ENCODE peak calls at places on chromosomes 11 and 22, in five cellular contexts. O, F, I, L and W are unnamed samples.

GRCh38 chr22:38718414-38718813 is 12.7 kb downstream of the GTPBP1 start:
- DNase-seq in O (peak), F (peak), I (peak), L (peak), W (no peak)

GRCh38 chr11:34926101-34926830 is 9.8 kb downstream of the PDHX start:
- DNase-seq in O (no peak), F (no peak), I (peak), L (peak), W (no peak)

GRCh38 chr11:47508595-47509555 is 44.1 kb downstream of the CELF1 start:
- DNase-seq in O (no peak), F (no peak), I (no peak), L (no peak), W (no peak)

GRCh38 chr22:40449676-40450035 is 79.3 kb downstream of the SGSM3 start:
- DNase-seq in O (no peak), F (peak), I (peak), L (no peak), W (no peak)

GRCh38 chr11:37141707-37142106 is 543.7 kb upstream of the RAG2 start:
- DNase-seq in O (no peak), F (no peak), I (peak), L (no peak), W (no peak)

GRCh38 chr22:39534591-39535301 is 2.2 kb upstream of the RPS19BP1 start:
- DNase-seq in O (peak), F (peak), I (peak), L (peak), W (peak)

GRCh38 chr22:25404923-25405853 is 159.3 kb upstream of the GRK3 start:
- DNase-seq in O (no peak), F (peak), I (peak), L (peak), W (peak)

GRCh38 chr11:20881328-20882079 is 212.1 kb downstream of the NELL1 start:
- DNase-seq in O (no peak), F (no peak), I (no peak), L (no peak), W (no peak)

GRCh38 chr22:46293591-46294260 is 2.9 kb upstream of the GTSE1 start:
- DNase-seq in O (no peak), F (peak), I (no peak), L (no peak), W (peak)

GRCh38 chr11:94958118-94958517 is 15.2 kb downstream of the CWC15 start:
- DNase-seq in O (no peak), F (no peak), I (peak), L (peak), W (no peak)

GRCh38 chr22:27213766-27214581 is 556.6 kb downstream of the MIAT start:
- DNase-seq in O (no peak), F (peak), I (no peak), L (no peak), W (peak)

GRCh38 chr11:72067266-72067665 is 13.1 kb downstream of the NUMA1 start:
- DNase-seq in O (no peak), F (no peak), I (no peak), L (peak), W (no peak)

GRCh38 chr11:134515081-134515960 is 103.3 kb upstream of the B3GAT1 start:
- DNase-seq in O (peak), F (no peak), I (no peak), L (no peak), W (no peak)

GRCh38 chr22:37126383-37126782 is 16.9 kb upstream of the TMPRSS6 start:
- DNase-seq in O (no peak), F (no peak), I (no peak), L (peak), W (no peak)

GRCh38 chr11:111602865-111603632 is 800 bp downstream of the SIK2 start:
- DNase-seq in O (peak), F (peak), I (peak), L (peak), W (no peak)

GRCh38 chr11:33773399-33774355 is 643 bp downstream of the FBXO3 start:
- DNase-seq in O (no peak), F (no peak), I (peak), L (peak), W (no peak)

GRCh38 chr11:119594639-119595249 is 134.3 kb downstream of the NECTIN1 start:
- DNase-seq in O (no peak), F (peak), I (peak), L (peak), W (no peak)

GRCh38 chr11:66985508-66986177 is 10.5 kb downstream of the C11orf86 start:
- DNase-seq in O (no peak), F (no peak), I (no peak), L (no peak), W (peak)

GRCh38 chr11:2142762-2143202 is 3.6 kb upstream of the IGF2 start:
- DNase-seq in O (no peak), F (no peak), I (peak), L (no peak), W (no peak)

GRCh38 chr11:299951-300735 is 817 bp upstream of the IFITM5 start:
- DNase-seq in O (no peak), F (no peak), I (no peak), L (no peak), W (peak)

GRCh38 chr11:65213322-65214211 is 31.8 kb downstream of the CAPN1 start:
- DNase-seq in O (peak), F (no peak), I (peak), L (no peak), W (no peak)

GRCh38 chr11:131253885-131254204 is 116.6 kb upstream of the NTM start:
- DNase-seq in O (no peak), F (no peak), I (no peak), L (no peak), W (no peak)

GRCh38 chr11:35126000-35126878 is 12.7 kb upstream of the CD44 start:
- DNase-seq in O (no peak), F (no peak), I (no peak), L (peak), W (no peak)

GRCh38 chr11:62468577-62468976 is 49.7 kb downstream of the SCGB1A1 start:
- DNase-seq in O (no peak), F (no peak), I (no peak), L (no peak), W (no peak)

GRCh38 chr11:70303070-70303469 is 32.6 kb downstream of the PPFIA1 start:
- DNase-seq in O (peak), F (peak), I (peak), L (no peak), W (no peak)

GRCh38 chr11:35974878-35975578 is 31.2 kb downstream of the LDLRAD3 start:
- DNase-seq in O (no peak), F (no peak), I (no peak), L (no peak), W (no peak)

GRCh38 chr11:30889116-30889765 is 303.1 kb upstream of the MPPED2 start:
- DNase-seq in O (no peak), F (no peak), I (peak), L (no peak), W (no peak)

GRCh38 chr22:41782316-41782715 is 18.2 kb upstream of the CCDC134 start:
- DNase-seq in O (no peak), F (no peak), I (no peak), L (no peak), W (no peak)

GRCh38 chr11:44818110-44818509 is 91.3 kb downstream of the TSPAN18 start:
- DNase-seq in O (no peak), F (no peak), I (no peak), L (no peak), W (no peak)